ENCODE peak calls at places on chromosomes 13 and 19, in five cellular contexts. M, F, W, B and G are unnamed samples.

GRCh38 chr19:53333071-53333465 is 481 bp upstream of the ZNF845 start:
- DNase-seq in M (peak), F (peak), W (peak), B (no peak), G (peak)

GRCh38 chr19:51587264-51588191 is 16.4 kb downstream of the ZNF175 start:
- DNase-seq in M (no peak), F (no peak), W (no peak), B (no peak), G (no peak)

GRCh38 chr13:58907347-58907746 is 1256.4 kb downstream of the DIAPH3 start:
- DNase-seq in M (no peak), F (no peak), W (no peak), B (no peak), G (no peak)

GRCh38 chr13:100019780-100020356 is 38.3 kb downstream of the ZIC2 start:
- DNase-seq in M (no peak), F (no peak), W (no peak), B (no peak), G (no peak)

GRCh38 chr19:17328517-17329060 is 6.1 kb downstream of the ANO8 start:
- DNase-seq in M (no peak), F (no peak), W (no peak), B (no peak), G (peak)

GRCh38 chr13:49935171-49936084 is 712 bp downstream of the SPRYD7 start:
- DNase-seq in M (peak), F (peak), W (no peak), B (peak), G (peak)

GRCh38 chr19:50705422-50706019 is 14.1 kb downstream of the SHANK1 start:
- DNase-seq in M (no peak), F (no peak), W (peak), B (no peak), G (no peak)

GRCh38 chr13:30308548-30308947 is 1.2 kb upstream of the KATNAL1 start:
- DNase-seq in M (no peak), F (no peak), W (no peak), B (peak), G (no peak)

GRCh38 chr13:110418944-110419343 is 111.9 kb downstream of the COL4A2 start:
- DNase-seq in M (no peak), F (no peak), W (no peak), B (no peak), G (no peak)

GRCh38 chr19:14135985-14136508 is 342 bp downstream of the ASF1B start:
- DNase-seq in M (no peak), F (no peak), W (no peak), B (no peak), G (no peak)

GRCh38 chr19:1425902-1426301 is 12.3 kb upstream of the RPS15 start:
- DNase-seq in M (no peak), F (no peak), W (no peak), B (no peak), G (no peak)

GRCh38 chr13:50740052-50740741 is 103.3 kb downstream of the DLEU7 start:
- DNase-seq in M (no peak), F (no peak), W (no peak), B (peak), G (no peak)

GRCh38 chr13:91346848-91347211 is 657 bp upstream of the MIR17HG start:
- DNase-seq in M (peak), F (no peak), W (no peak), B (no peak), G (peak)

GRCh38 chr13:25468330-25469178 is 96.8 kb downstream of the ATP8A2 start:
- DNase-seq in M (peak), F (no peak), W (no peak), B (peak), G (no peak)

GRCh38 chr13:73201601-73202000 is 142.8 kb downstream of the KLF5 start:
- DNase-seq in M (no peak), F (no peak), W (no peak), B (no peak), G (no peak)

GRCh38 chr19:46298477-46299003 is 1.7 kb downstream of the HIF3A start:
- DNase-seq in M (no peak), F (no peak), W (no peak), B (no peak), G (no peak)

GRCh38 chr13:44396295-44396962 is 22.8 kb downstream of the SERP2 start:
- DNase-seq in M (no peak), F (no peak), W (no peak), B (no peak), G (no peak)
- H3K27ac ChIP-seq in M (no peak), F (peak), W (no peak), B (no peak), G (no peak)

GRCh38 chr13:33283195-33283910 is 2.2 kb downstream of the STARD13 start:
- DNase-seq in M (no peak), F (no peak), W (no peak), B (no peak), G (no peak)

GRCh38 chr13:33280550-33280905 is 5.0 kb downstream of the STARD13 start:
- DNase-seq in M (no peak), F (no peak), W (no peak), B (no peak), G (no peak)

GRCh38 chr13:33280923-33281322 is 4.6 kb downstream of the STARD13 start:
- DNase-seq in M (no peak), F (no peak), W (no peak), B (no peak), G (no peak)

GRCh38 chr13:33284016-33284415 is 1.5 kb downstream of the STARD13 start:
- DNase-seq in M (no peak), F (no peak), W (no peak), B (peak), G (no peak)

GRCh38 chr13:33281951-33282595 is 3.5 kb downstream of the STARD13 start:
- DNase-seq in M (no peak), F (no peak), W (no peak), B (peak), G (no peak)
- H3K27ac ChIP-seq in M (peak), F (peak), W (peak), B (peak), G (no peak)

GRCh38 chr13:20174656-20175405 is 14.0 kb upstream of the GJA3 start:
- DNase-seq in M (peak), F (peak), W (peak), B (peak), G (no peak)
- H3K27ac ChIP-seq in M (no peak), F (peak), W (peak), B (peak), G (no peak)

GRCh38 chr19:34838248-34838647 is 65.2 kb upstream of the ZNF599 start:
- DNase-seq in M (no peak), F (no peak), W (no peak), B (no peak), G (no peak)
- H3K27ac ChIP-seq in M (no peak), F (no peak), W (no peak), B (no peak), G (no peak)

GRCh38 chr13:27966641-27967202 is 2.4 kb downstream of the CDX2 start:
- DNase-seq in M (no peak), F (no peak), W (no peak), B (no peak), G (no peak)

GRCh38 chr13:27964741-27965323 is 4.3 kb downstream of the CDX2 start:
- DNase-seq in M (no peak), F (no peak), W (no peak), B (no peak), G (no peak)

GRCh38 chr13:27965343-27965739 is 3.8 kb downstream of the CDX2 start:
- DNase-seq in M (no peak), F (no peak), W (no peak), B (no peak), G (no peak)

GRCh38 chr13:27967203-27967735 is 1.8 kb downstream of the CDX2 start:
- DNase-seq in M (no peak), F (no peak), W (no peak), B (no peak), G (no peak)

DNA sequence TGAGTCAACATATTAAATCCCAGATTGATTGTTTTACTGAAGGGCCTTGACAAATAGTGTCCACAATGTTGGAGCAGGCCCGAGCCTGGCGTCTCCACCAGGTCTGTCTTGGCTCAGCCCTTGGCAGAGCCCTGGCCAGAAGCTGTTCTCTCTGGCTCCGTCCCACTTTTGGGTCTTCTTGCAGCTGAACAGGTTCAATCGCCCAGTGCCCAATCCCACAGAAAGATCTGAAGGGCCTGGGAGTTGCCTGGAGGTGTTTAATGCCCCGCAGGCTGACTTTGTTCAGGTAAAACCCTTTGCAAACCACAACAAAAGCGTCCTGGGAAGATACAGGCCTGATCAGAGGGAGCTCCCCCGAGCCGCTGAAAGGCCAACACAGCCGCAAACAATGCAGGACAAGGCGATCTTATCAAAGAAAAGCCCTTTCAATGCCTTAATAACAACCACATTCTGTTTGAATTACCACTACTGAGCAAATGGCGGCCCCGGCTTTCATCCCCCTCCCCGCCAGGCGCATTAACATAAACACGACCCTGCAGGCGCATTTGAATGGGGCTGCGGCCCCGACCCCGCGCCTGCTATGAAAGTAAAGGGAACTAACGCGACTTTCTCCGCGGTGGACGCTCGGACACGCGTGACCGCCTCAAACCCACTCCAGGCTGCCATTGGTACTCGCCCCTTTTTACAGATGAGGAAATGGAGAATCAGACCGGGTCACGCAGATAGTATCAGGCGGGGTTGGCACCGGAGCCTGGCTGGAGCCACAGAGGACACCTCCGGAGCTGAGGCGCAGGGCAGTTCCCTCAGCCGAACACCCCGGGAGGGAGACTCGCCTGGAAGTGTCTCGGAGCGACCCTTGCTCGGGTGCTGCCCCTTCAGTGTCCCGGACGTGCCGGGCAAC is 3.1 kb downstream of the CDX2 start:
- DNase-seq in M (no peak), F (no peak), W (no peak), B (no peak), G (no peak)
- H3K27ac ChIP-seq in M (peak), F (no peak), W (no peak), B (no peak), G (no peak)

GRCh38 chr13:77832339-77833100 is 86.1 kb downstream of the EDNRB start:
- DNase-seq in M (peak), F (no peak), W (no peak), B (peak), G (no peak)
- H3K27ac ChIP-seq in M (peak), F (peak), W (no peak), B (no peak), G (no peak)

GRCh38 chr13:66415444-66415843 is 814.7 kb downstream of the PCDH9 start:
- DNase-seq in M (no peak), F (no peak), W (no peak), B (no peak), G (no peak)
- H3K27ac ChIP-seq in M (no peak), F (no peak), W (no peak), B (no peak), G (no peak)

DNA sequence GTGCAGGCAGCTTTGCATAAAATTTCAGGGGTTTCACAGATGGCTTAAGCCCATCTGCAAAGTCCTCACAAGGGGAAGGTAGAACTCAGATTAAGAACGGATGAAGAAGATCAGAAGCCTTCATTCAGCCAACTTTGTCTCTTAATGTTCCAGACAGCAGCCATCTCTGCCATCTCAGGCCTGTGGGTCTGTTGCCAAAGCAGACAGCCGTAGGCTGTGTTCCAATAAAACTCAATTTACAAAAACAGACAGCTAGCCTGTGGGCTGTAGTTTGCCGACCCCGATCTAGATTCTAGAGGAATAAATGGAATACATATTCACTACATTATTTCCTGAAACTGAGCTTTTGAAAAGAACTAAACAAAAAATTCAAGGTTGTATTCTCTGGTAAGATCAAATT is 3.8 kb downstream of the DCUN1D2 start:
- DNase-seq in M (no peak), F (no peak), W (no peak), B (no peak), G (no peak)
- H3K27ac ChIP-seq in M (no peak), F (no peak), W (no peak), B (no peak), G (no peak)

GRCh38 chr13:64871742-64872141 is 2358.4 kb downstream of the PCDH9 start:
- DNase-seq in M (no peak), F (no peak), W (no peak), B (no peak), G (no peak)
- H3K27ac ChIP-seq in M (no peak), F (no peak), W (no peak), B (no peak), G (no peak)

GRCh38 chr19:38690832-38691231 is 43.4 kb downstream of the ACTN4 start:
- DNase-seq in M (no peak), F (no peak), W (no peak), B (no peak), G (no peak)
- H3K27ac ChIP-seq in M (peak), F (peak), W (no peak), B (peak), G (peak)